ENCODE peak calls at places on chromosome 21, in ten cellular contexts. I is ascending aorta; O is left colon; K is left lung; U is HCT116; T is NCI-H748 treated with DMSO at 0.1 percent for 48 hours; L is naive thymus-derived CD8-positive, alpha-beta T cell; F is epithelial cell of esophagus; P is stimulated activated effector memory CD8-positive, alpha-beta T cell treated with anti-CD3 and anti-CD28 coated beads, Interleukin-12 subunit alpha, Interleukin-12 subunit beta, amount 100 ng/mL, for 72 hours; D is testis. A is an unnamed sample.

GRCh38 chr21:45979141-45979631 is 2.4 kb upstream of the COL6A1 start:
- DNase-seq in D (no peak), L (peak), U (no peak), P (no peak), F (no peak), K (no peak), T (no peak), O (no peak), I (no peak), A (no peak)

GRCh38 chr21:14321042-14321441 is 61.9 kb downstream of the HSPA13 start:
- DNase-seq in K (no peak), U (no peak), O (no peak), P (no peak), L (no peak), T (no peak), D (no peak), I (no peak), F (peak), A (no peak)

GRCh38 chr21:45096216-45096615 is 21.8 kb downstream of the ADARB1 start:
- DNase-seq in T (no peak), D (no peak), I (no peak), U (no peak), P (no peak), K (no peak), F (peak), O (no peak), L (no peak), A (no peak)

GRCh38 chr21:36254106-36254941 is 65.7 kb upstream of the MORC3 start:
- DNase-seq in K (no peak), F (no peak), T (no peak), D (no peak), L (no peak), P (no peak), U (no peak), O (no peak), I (no peak), A (no peak)

GRCh38 chr21:41228006-41228370 is 60.0 kb downstream of the BACE2 start:
- DNase-seq in F (no peak), L (no peak), U (no peak), O (peak), D (no peak), I (no peak), K (no peak), P (no peak), T (no peak), A (no peak)

GRCh38 chr21:31335957-31336738 is 7.9 kb downstream of the TIAM1 start:
- DNase-seq in L (no peak), F (peak), K (no peak), U (no peak), P (no peak), T (no peak), O (no peak), D (no peak), I (no peak), A (no peak)

GRCh38 chr21:36700295-36700960 is 1.5 kb downstream of the SIM2 start:
- DNase-seq in P (no peak), I (no peak), T (no peak), L (no peak), F (no peak), O (no peak), U (no peak), K (no peak), D (no peak), A (no peak)

GRCh38 chr21:41612674-41613250 is 104.8 kb upstream of the TMPRSS2 start:
- DNase-seq in O (peak), F (peak), P (no peak), T (peak), K (peak), U (no peak), I (peak), L (no peak), D (peak), A (peak)

GRCh38 chr21:44758141-44758561 is 43.5 kb downstream of the UBE2G2 start:
- DNase-seq in L (no peak), F (no peak), D (no peak), O (no peak), U (no peak), T (no peak), I (no peak), K (no peak), P (no peak), A (no peak)

GRCh38 chr21:33643658-33644311 is 1.5 kb downstream of the ITSN1 start:
- DNase-seq in T (no peak), K (no peak), O (no peak), F (no peak), D (peak), L (no peak), I (no peak), U (no peak), P (no peak), A (no peak)

GRCh38 chr21:34501716-34502115 is 10.3 kb downstream of the KCNE1 start:
- DNase-seq in K (no peak), U (no peak), O (no peak), L (no peak), F (no peak), D (no peak), T (no peak), P (no peak), I (no peak), A (no peak)

GRCh38 chr21:28788030-28788429 is 204.6 kb downstream of the LTN1 start:
- DNase-seq in K (no peak), O (no peak), P (no peak), D (no peak), T (no peak), F (no peak), L (no peak), U (no peak), I (no peak), A (no peak)

GRCh38 chr21:27645285-27645684 is 678.4 kb upstream of the ADAMTS5 start:
- DNase-seq in T (no peak), D (no peak), L (no peak), U (no peak), P (no peak), I (no peak), O (no peak), K (no peak), F (peak), A (no peak)

GRCh38 chr21:35737899-35738341 is 322.4 kb downstream of the SETD4 start:
- DNase-seq in D (peak), F (no peak), L (no peak), O (no peak), T (no peak), P (no peak), U (no peak), K (no peak), I (no peak), A (no peak)

GRCh38 chr21:33088384-33088783 is 18.4 kb downstream of the OLIG1 start:
- DNase-seq in I (no peak), P (no peak), L (no peak), F (no peak), O (no peak), D (no peak), T (no peak), U (no peak), K (no peak), A (no peak)

GRCh38 chr21:45995686-45996179 is 14.2 kb downstream of the COL6A1 start:
- DNase-seq in D (no peak), K (peak), O (peak), P (no peak), I (no peak), U (peak), L (peak), F (no peak), T (no peak), A (no peak)

GRCh38 chr21:16587141-16587570 is 857.4 kb downstream of the USP25 start:
- DNase-seq in T (no peak), L (no peak), D (peak), P (no peak), I (peak), U (no peak), O (peak), F (peak), K (no peak), A (peak)

GRCh38 chr21:42140196-42140934 is 69.2 kb downstream of the UMODL1 start:
- DNase-seq in P (no peak), L (no peak), F (no peak), U (no peak), T (no peak), I (no peak), O (no peak), K (no peak), D (no peak), A (no peak)

GRCh38 chr21:34885636-34886553 is 163.2 kb downstream of the RUNX1 start:
- DNase-seq in K (no peak), L (no peak), I (no peak), U (no peak), D (peak), P (peak), O (peak), T (no peak), F (peak), A (no peak)

GRCh38 chr21:29196021-29196663 is 65.7 kb downstream of the MAP3K7CL start:
- DNase-seq in I (no peak), D (peak), P (peak), K (peak), U (peak), F (peak), O (peak), T (no peak), L (no peak), A (peak)

GRCh38 chr21:46455575-46456385 is 2.9 kb upstream of the DIP2A start:
- DNase-seq in I (no peak), D (peak), P (no peak), O (no peak), L (no peak), T (no peak), U (peak), K (no peak), F (peak), A (no peak)

GRCh38 chr21:21897275-21897883 is 899.2 kb downstream of the NCAM2 start:
- DNase-seq in O (no peak), L (no peak), T (peak), K (no peak), U (no peak), I (no peak), D (no peak), F (peak), P (no peak), A (no peak)

GRCh38 chr21:18155508-18156193 is 89.0 kb upstream of the CHODL start:
- DNase-seq in F (no peak), I (no peak), D (no peak), U (no peak), L (no peak), P (no peak), T (peak), K (no peak), O (no peak), A (no peak)

GRCh38 chr21:45562965-45563364 is 20.7 kb upstream of the SLC19A1 start:
- DNase-seq in U (no peak), D (no peak), L (no peak), K (no peak), I (no peak), O (no peak), T (no peak), F (no peak), P (no peak), A (no peak)

GRCh38 chr21:42400525-42400924 is 3.2 kb upstream of the UBASH3A start:
- DNase-seq in F (peak), O (no peak), K (no peak), L (no peak), D (no peak), U (no peak), T (no peak), P (no peak), I (no peak), A (no peak)

GRCh38 chr21:33018707-33019455 is 6.9 kb upstream of the OLIG2 start:
- DNase-seq in U (no peak), K (no peak), F (no peak), T (no peak), P (no peak), I (no peak), L (no peak), O (no peak), D (no peak), A (no peak)

GRCh38 chr21:34553199-34553952 is 41.4 kb upstream of the KCNE1 start:
- DNase-seq in K (no peak), I (no peak), T (no peak), L (no peak), U (peak), P (no peak), D (no peak), F (peak), O (no peak), A (no peak)

GRCh38 chr21:32545948-32546441 is 39.3 kb downstream of the TCP10L start:
- DNase-seq in I (no peak), D (no peak), O (no peak), U (no peak), P (no peak), F (no peak), T (no peak), K (no peak), L (no peak), A (no peak)

GRCh38 chr21:41426656-41427311 is 745 bp downstream of the MX1 start:
- DNase-seq in D (peak), L (peak), K (no peak), P (no peak), I (no peak), O (no peak), T (no peak), F (no peak), U (no peak), A (no peak)

GRCh38 chr21:37915941-37916794 is at the start of gene KCNJ6:
- DNase-seq in T (peak), K (no peak), P (no peak), F (peak), L (no peak), D (peak), O (no peak), U (no peak), I (no peak), A (peak)

GRCh38 chr21:41932576-41933258 is 21.1 kb downstream of the C2CD2 start:
- DNase-seq in D (no peak), I (no peak), P (no peak), T (no peak), O (no peak), U (peak), F (peak), K (peak), L (no peak), A (no peak)

GRCh38 chr21:36788116-36788515 is 89.2 kb downstream of the SIM2 start:
- DNase-seq in D (peak), O (peak), K (no peak), L (no peak), T (no peak), P (no peak), U (peak), I (no peak), F (peak), A (peak)

GRCh38 chr21:42082501-42083360 is 11.6 kb downstream of the UMODL1 start:
- DNase-seq in F (no peak), P (no peak), I (no peak), K (no peak), O (no peak), T (no peak), L (no peak), U (no peak), D (no peak), A (no peak)

A was measured in A549.